ENCODE peak calls at places on chromosomes 12 and 14, in nine cellular contexts. J is lower leg skin; G is Right ventricle myocardium superior; L is A549; A is posterior cingulate gyrus; W is stimulated activated CD4-positive, alpha-beta T cell treated with anti-CD3 and anti-CD28 coated beads, TNF-alpha, amount 100 ng/mL, for 1 hour; Q is NCI-H146; N is T-cell; H is right atrium auricular region. S is an unnamed sample.

GRCh38 chr12:29066061-29066588 is 83.0 kb upstream of the FAR2 start:
- DNase-seq in J (no peak), G (no peak), L (no peak), A (peak), W (no peak), Q (no peak), N (no peak), H (no peak), S (no peak)

GRCh38 chr14:55523321-55523720 is 56.7 kb upstream of the KTN1 start:
- DNase-seq in J (no peak), G (no peak), L (no peak), A (no peak), W (no peak), Q (no peak), N (no peak), H (no peak), S (no peak)

GRCh38 chr12:3071107-3071506 is 6.1 kb upstream of the TSPAN9 start:
- DNase-seq in J (no peak), G (no peak), L (no peak), A (no peak), W (no peak), Q (peak), N (no peak), H (no peak), S (no peak)

GRCh38 chr14:80714489-80714888 is 227.0 kb downstream of the CEP128 start:
- DNase-seq in J (no peak), G (no peak), L (no peak), A (no peak), W (no peak), Q (no peak), N (no peak), H (no peak), S (no peak)

GRCh38 chr12:105522166-105522825 is 191.8 kb downstream of the C12orf75 start:
- DNase-seq in J (no peak), G (no peak), L (no peak), A (no peak), W (no peak), Q (no peak), N (no peak), H (no peak), S (no peak)

GRCh38 chr12:93106910-93107309 is 177.8 kb upstream of the EEA1 start:
- DNase-seq in J (no peak), G (no peak), L (no peak), A (no peak), W (no peak), Q (no peak), N (no peak), H (no peak), S (no peak)

GRCh38 chr12:98955284-98955683 is 310.2 kb downstream of the APAF1 start:
- DNase-seq in J (no peak), G (no peak), L (peak), A (no peak), W (no peak), Q (peak), N (no peak), H (no peak), S (peak)

GRCh38 chr12:72574138-72574537 is 302.0 kb downstream of the TRHDE start:
- DNase-seq in J (no peak), G (no peak), L (no peak), A (no peak), W (no peak), Q (peak), N (no peak), H (no peak), S (no peak)

GRCh38 chr14:44785096-44785495 is 176.7 kb downstream of the KLHL28 start:
- DNase-seq in J (no peak), G (no peak), L (no peak), A (no peak), W (no peak), Q (no peak), N (no peak), H (no peak), S (no peak)

GRCh38 chr14:86510503-86510902 is 980.6 kb downstream of the FLRT2 start:
- DNase-seq in J (no peak), G (no peak), L (no peak), A (no peak), W (no peak), Q (no peak), N (no peak), H (no peak), S (no peak)

GRCh38 chr14:105019861-105020814 is 745 bp downstream of the CDCA4 start:
- DNase-seq in J (no peak), G (no peak), L (no peak), A (no peak), W (peak), Q (peak), N (peak), H (no peak), S (peak)

GRCh38 chr14:77364146-77364545 is 12.7 kb downstream of the TMED8 start:
- DNase-seq in J (no peak), G (no peak), L (no peak), A (no peak), W (no peak), Q (no peak), N (no peak), H (no peak), S (no peak)

GRCh38 chr12:89547116-89547515 is 21.3 kb upstream of the POC1B start:
- DNase-seq in J (no peak), G (no peak), L (no peak), A (no peak), W (no peak), Q (no peak), N (no peak), H (no peak), S (no peak)

GRCh38 chr14:106044949-106045596 is 518.7 kb downstream of the TMEM121 start:
- DNase-seq in J (no peak), G (peak), L (peak), A (no peak), W (peak), Q (peak), N (peak), H (no peak), S (peak)

GRCh38 chr12:74043343-74043742 is 494.3 kb upstream of the ATXN7L3B start:
- DNase-seq in J (no peak), G (no peak), L (peak), A (no peak), W (no peak), Q (no peak), N (no peak), H (no peak), S (no peak)

GRCh38 chr12:116735951-116736599 is 1.8 kb downstream of the SPRING1 start:
- DNase-seq in J (no peak), G (no peak), L (no peak), A (no peak), W (no peak), Q (peak), N (no peak), H (no peak), S (no peak)

GRCh38 chr14:68977137-68977740 is 1.9 kb downstream of the ACTN1 start:
- DNase-seq in J (no peak), G (no peak), L (no peak), A (no peak), W (no peak), Q (no peak), N (no peak), H (no peak), S (no peak)

GRCh38 chr12:27931390-27931789 is 41.1 kb downstream of the PTHLH start:
- DNase-seq in J (no peak), G (no peak), L (no peak), A (no peak), W (no peak), Q (no peak), N (no peak), H (no peak), S (no peak)

GRCh38 chr14:68285421-68286179 is 466.0 kb downstream of the RAD51B start:
- DNase-seq in J (no peak), G (no peak), L (no peak), A (no peak), W (peak), Q (no peak), N (peak), H (no peak), S (peak)

GRCh38 chr14:61064210-61064609 is 83.2 kb downstream of the SLC38A6 start:
- DNase-seq in J (no peak), G (no peak), L (no peak), A (no peak), W (no peak), Q (peak), N (no peak), H (no peak), S (no peak)

GRCh38 chr14:100203962-100204834 is 34.7 kb upstream of the YY1 start:
- DNase-seq in J (no peak), G (no peak), L (no peak), A (no peak), W (no peak), Q (no peak), N (no peak), H (no peak), S (no peak)

GRCh38 chr12:12704593-12705230 is 8.7 kb upstream of the GPR19 start:
- DNase-seq in J (peak), G (no peak), L (peak), A (no peak), W (no peak), Q (peak), N (no peak), H (no peak), S (no peak)

GRCh38 chr14:89214221-89214965 is 202.6 kb downstream of the FOXN3 start:
- DNase-seq in J (peak), G (peak), L (peak), A (no peak), W (no peak), Q (peak), N (no peak), H (peak), S (no peak)

GRCh38 chr14:45201908-45202307 is 51.1 kb downstream of the MIS18BP1 start:
- DNase-seq in J (no peak), G (no peak), L (no peak), A (no peak), W (no peak), Q (no peak), N (peak), H (no peak), S (peak)

GRCh38 chr12:3113671-3114070 is 36.5 kb downstream of the TSPAN9 start:
- DNase-seq in J (no peak), G (no peak), L (no peak), A (no peak), W (no peak), Q (no peak), N (no peak), H (no peak), S (no peak)

GRCh38 chr12:40819427-40820108 is 127.3 kb downstream of the CNTN1 start:
- DNase-seq in J (no peak), G (no peak), L (no peak), A (no peak), W (no peak), Q (no peak), N (no peak), H (no peak), S (no peak)